ENCODE peak calls at places on chromosomes 6 and 20, in nine cellular contexts. O is choroid plexus epithelial cell; B is uterus; N is osteocyte; M is stimulated activated CD4-positive, alpha-beta T cell treated with anti-CD3 and anti-CD28 coated beads, Interleukin-4, amount 100 ng/mL, for 1 hour; U is CD4-positive, CD25-positive, alpha-beta regulatory T cell; L is left ventricle myocardium inferior; I is GM12865; D is GM06990. A is an unnamed sample.
A peak's percentile ranks its signal among the peaks of the same experiment; 100 is the strongest.

GRCh38 chr20:49132995-49133451 is 55.1 kb downstream of the STAU1 start:
- DNase-seq in O (peak; percentile 88), B (peak; percentile 25), N (no peak), M (no peak), U (peak; percentile 63), L (no peak), I (peak; percentile 71), D (no peak), A (peak; percentile 22)

GRCh38 chr20:50111829-50112495 is 988 bp downstream of the UBE2V1 start:
- DNase-seq in O (no peak), B (no peak), N (no peak), M (no peak), U (no peak), L (no peak), I (no peak), D (no peak), A (no peak)

GRCh38 chr20:38001981-38002380 is 31.3 kb downstream of the TTI1 start:
- DNase-seq in O (peak; percentile 58), B (no peak), N (no peak), M (no peak), U (peak; percentile 21), L (no peak), I (no peak), D (no peak), A (no peak)

GRCh38 chr20:24686156-24686555 is 216.7 kb downstream of the SYNDIG1 start:
- DNase-seq in O (no peak), B (no peak), N (peak; percentile 59), M (no peak), U (no peak), L (no peak), I (no peak), D (no peak), A (no peak)

GRCh38 chr6:12605888-12606345 is 110.7 kb upstream of the PHACTR1 start:
- DNase-seq in O (peak; percentile 83), B (peak; percentile 25), N (no peak), M (peak; percentile 14), U (peak; percentile 22), L (peak; percentile 15), I (peak; percentile 85), D (peak; percentile 67), A (peak; percentile 49)

GRCh38 chr6:44127186-44128019 is at the start of the genes MRPL14 and TMEM63B:
- DNase-seq in O (peak; percentile 92), B (peak; percentile 80), N (peak; percentile 98), M (peak; percentile 92), U (peak; percentile 89), L (peak; percentile 86), I (peak; percentile 95), D (peak; percentile 90), A (peak; percentile 74)

GRCh38 chr6:149864578-149865535 is 698 bp upstream of the LRP11 start:
- DNase-seq in O (peak; percentile 89), B (peak; percentile 51), N (no peak), M (peak; percentile 4), U (peak; percentile 57), L (no peak), I (peak; percentile 54), D (no peak), A (peak; percentile 68)

GRCh38 chr20:40513010-40513409 is 176.0 kb downstream of the MAFB start:
- DNase-seq in O (no peak), B (no peak), N (no peak), M (no peak), U (no peak), L (no peak), I (no peak), D (no peak), A (no peak)

GRCh38 chr6:107713214-107713962 is 110.7 kb downstream of the SCML4 start:
- DNase-seq in O (no peak), B (no peak), N (no peak), M (peak; percentile 49), U (no peak), L (no peak), I (peak; percentile 16), D (no peak), A (no peak)

GRCh38 chr6:119308048-119308570 is 41.5 kb downstream of the MAN1A1 start:
- DNase-seq in O (peak; percentile 84), B (no peak), N (no peak), M (no peak), U (no peak), L (no peak), I (no peak), D (no peak), A (peak; percentile 61)

GRCh38 chr6:132128424-132128823 is 177.3 kb upstream of the CCN2 start:
- DNase-seq in O (no peak), B (no peak), N (no peak), M (no peak), U (no peak), L (no peak), I (no peak), D (no peak), A (no peak)

GRCh38 chr6:63640062-63640461 is 4.5 kb downstream of the PHF3 start:
- DNase-seq in O (peak; percentile 56), B (no peak), N (no peak), M (no peak), U (no peak), L (no peak), I (no peak), D (no peak), A (no peak)

GRCh38 chr6:45419574-45420082 is 41.9 kb upstream of the SUPT3H start:
- DNase-seq in O (peak; percentile 63), B (no peak), N (peak; percentile 85), M (peak; percentile 64), U (peak; percentile 45), L (peak; percentile 50), I (peak; percentile 45), D (no peak), A (no peak)

GRCh38 chr6:160917581-160917980 is 74.0 kb upstream of the MAP3K4 start:
- DNase-seq in O (peak; percentile 56), B (no peak), N (no peak), M (no peak), U (no peak), L (no peak), I (no peak), D (no peak), A (no peak)

GRCh38 chr6:52020961-52021570 is 66.3 kb downstream of the PKHD1 start:
- DNase-seq in O (peak; percentile 53), B (no peak), N (no peak), M (no peak), U (peak; percentile 13), L (no peak), I (peak; percentile 30), D (no peak), A (peak; percentile 18)

GRCh38 chr20:57180385-57180784 is 86.1 kb downstream of the BMP7 start:
- DNase-seq in O (no peak), B (no peak), N (no peak), M (no peak), U (no peak), L (no peak), I (no peak), D (no peak), A (no peak)